ENCODE peak calls at places on chromosomes 13 and 19, in four cellular contexts. Q is caudate nucleus, I is fibroblast of lung, A is ovary. T is an unnamed sample.

GRCh38 chr13:75425216-75426009 is 56.6 kb downstream of the TBC1D4 start:
- DNase-seq in Q (no peak), I (no peak), A (no peak), T (no peak)

GRCh38 chr19:52248256-52248655 is 21.1 kb upstream of the ZNF766 start:
- DNase-seq in Q (no peak), I (peak), A (peak), T (no peak)

GRCh38 chr13:38262211-38262610 is 87.4 kb upstream of the UFM1 start:
- DNase-seq in Q (no peak), I (no peak), A (no peak), T (no peak)

GRCh38 chr13:46640843-46641242 is 87.9 kb downstream of the LRCH1 start:
- DNase-seq in Q (no peak), I (peak), A (no peak), T (no peak)

GRCh38 chr19:1451916-1452801 is 2.2 kb downstream of the APC2 start:
- DNase-seq in Q (peak), I (no peak), A (no peak), T (no peak)

GRCh38 chr13:39417643-39418042 is 185.3 kb downstream of the LHFPL6 start:
- DNase-seq in Q (no peak), I (peak), A (no peak), T (no peak)

GRCh38 chr13:90564096-90564495 is 783.4 kb upstream of the MIR17HG start:
- DNase-seq in Q (no peak), I (no peak), A (no peak), T (no peak)

GRCh38 chr19:17406039-17406886 is 833 bp upstream of the BST2 start:
- DNase-seq in Q (no peak), I (no peak), A (no peak), T (no peak)

GRCh38 chr13:85236431-85236830 is 562.8 kb downstream of the SLITRK6 start:
- DNase-seq in Q (no peak), I (peak), A (no peak), T (no peak)

GRCh38 chr13:96994030-96994848 is at the start of gene OXGR1:
- DNase-seq in Q (no peak), I (no peak), A (no peak), T (no peak)

GRCh38 chr19:7998081-7998480 is 7.4 kb downstream of the ELAVL1 start:
- DNase-seq in Q (no peak), I (peak), A (no peak), T (no peak)

GRCh38 chr13:28522871-28523270 is 27.9 kb upstream of the FLT1 start:
- DNase-seq in Q (no peak), I (no peak), A (no peak), T (no peak)

GRCh38 chr19:10138879-10139795 is 19.4 kb upstream of the EIF3G start:
- DNase-seq in Q (peak), I (no peak), A (no peak), T (no peak)

GRCh38 chr13:44396963-44397580 is 23.4 kb downstream of the SERP2 start:
- DNase-seq in Q (no peak), I (peak), A (peak), T (no peak)

GRCh38 chr19:728011-728410 is 19.3 kb downstream of the PALM start:
- DNase-seq in Q (no peak), I (peak), A (no peak), T (no peak)

GRCh38 chr19:46376241-46377153 is 29.6 kb downstream of the PPP5C start:
- DNase-seq in Q (no peak), I (no peak), A (peak), T (no peak)

GRCh38 chr13:39897636-39898035 is 242.2 kb downstream of the COG6 start:
- DNase-seq in Q (no peak), I (no peak), A (no peak), T (no peak)

GRCh38 chr19:1566392-1567115 is 1.6 kb downstream of the MEX3D start:
- DNase-seq in Q (peak), I (peak), A (peak), T (no peak)

T was measured in Kasumi-1.